ENCODE peak calls at places on chromosomes 12 and 14, in four cellular contexts. V is epithelial cell of proximal tubule, P is fibroblast of the aortic adventitia, I is AG10803. L is an unnamed sample.

GRCh38 chr12:117063162-117063911 is 35.9 kb downstream of the TESC start:
- DNase-seq in V (no peak), I (no peak), P (no peak), L (no peak)

GRCh38 chr14:80956922-80957321 is 1.5 kb downstream of the TSHR start:
- DNase-seq in I (no peak), V (no peak), P (no peak), L (no peak)

GRCh38 chr12:59396519-59396918 is 199.3 kb upstream of the SLC16A7 start:
- DNase-seq in P (no peak), I (no peak), V (peak), L (no peak)

GRCh38 chr14:89473979-89474378 is 56.9 kb upstream of the FOXN3 start:
- DNase-seq in P (no peak), V (no peak), I (peak), L (peak)

GRCh38 chr12:22974865-22975264 is 349.9 kb downstream of the ETNK1 start:
- DNase-seq in I (peak), V (peak), P (peak), L (peak)

GRCh38 chr12:89029961-89030360 is 322.3 kb downstream of the DUSP6 start:
- DNase-seq in P (peak), V (no peak), I (no peak), L (peak)

GRCh38 chr12:25319233-25319984 is 68.7 kb upstream of the KRAS start:
- DNase-seq in V (no peak), I (no peak), P (no peak), L (no peak)

GRCh38 chr12:124727244-124727673 is 136.4 kb downstream of the SCARB1 start:
- DNase-seq in P (peak), I (peak), V (no peak), L (peak)

GRCh38 chr14:72920008-72920407 is 6.3 kb upstream of the DCAF4 start:
- DNase-seq in I (no peak), V (no peak), P (no peak), L (no peak)

GRCh38 chr14:31445703-31446102 is 11.6 kb downstream of the DTD2 start:
- DNase-seq in I (no peak), V (no peak), P (no peak), L (no peak)

GRCh38 chr14:60655898-60656754 is 6.8 kb upstream of the SIX1 start:
- DNase-seq in V (no peak), I (no peak), P (no peak), L (no peak)

GRCh38 chr14:55500708-55501107 is 60.3 kb upstream of the TBPL2 start:
- DNase-seq in P (no peak), I (no peak), V (no peak), L (no peak)

GRCh38 chr14:100083706-100084105 is 18.5 kb downstream of the EVL start:
- DNase-seq in V (no peak), P (no peak), I (no peak), L (no peak)

GRCh38 chr12:9940370-9940769 is 8.2 kb upstream of the CLEC2A start:
- DNase-seq in V (no peak), P (peak), I (no peak), L (no peak)

GRCh38 chr12:92421701-92422100 is 276.1 kb upstream of the BTG1 start:
- DNase-seq in V (no peak), P (peak), I (peak), L (peak)

GRCh38 chr12:116365606-116366455 is 88.3 kb upstream of the MED13L start:
- DNase-seq in I (no peak), V (peak), P (no peak), L (no peak)

GRCh38 chr14:72565200-72565599 is 328.7 kb downstream of the DPF3 start:
- DNase-seq in V (no peak), P (no peak), I (no peak), L (no peak)

GRCh38 chr14:32883189-32883588 is 55.5 kb upstream of the NPAS3 start:
- DNase-seq in I (no peak), P (no peak), V (no peak), L (no peak)

GRCh38 chr12:1517734-1518485 is 76.5 kb downstream of the FBXL14 start:
- DNase-seq in V (no peak), P (no peak), I (no peak), L (no peak)
- H3K4me3 ChIP-seq in V (no peak), P (no peak), I (no peak), L (no peak)

DNA sequence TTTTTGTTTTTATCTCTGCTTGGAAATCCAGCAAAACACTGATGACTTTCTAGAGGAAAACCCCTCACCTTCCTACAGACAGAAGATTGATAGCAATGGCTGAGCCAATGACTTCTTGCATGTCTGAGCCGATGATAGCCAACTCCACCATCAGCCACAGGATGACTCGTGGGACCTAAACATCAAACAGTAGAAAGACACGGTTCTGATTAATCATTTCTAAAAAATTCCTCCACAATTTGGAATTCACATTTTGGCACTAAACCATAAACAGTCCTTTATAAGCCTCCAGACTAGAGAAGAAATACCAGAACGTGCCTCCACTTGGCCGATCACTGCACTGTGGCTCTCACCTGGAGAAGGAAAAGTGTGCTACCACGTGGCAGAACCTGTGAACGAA is 25.9 kb downstream of the SLC11A2 start:
- DNase-seq in I (peak), P (peak), V (no peak), L (peak)
- TF ChIP-seq CTCF in I (no peak), P (no peak), V (no peak), L (no peak)

GRCh38 chr14:102930138-102930752 is 7.8 kb downstream of the AMN start:
- DNase-seq in V (no peak), I (no peak), P (no peak), L (peak)

GRCh38 chr14:102927878-102928411 is 5.5 kb downstream of the AMN start:
- DNase-seq in I (no peak), V (no peak), P (no peak), L (no peak)

GRCh38 chr14:102928412-102929348 is 6.2 kb downstream of the AMN start:
- DNase-seq in P (no peak), I (peak), V (no peak), L (peak)

GRCh38 chr14:102930753-102931579 is 8.5 kb downstream of the AMN start:
- DNase-seq in I (peak), P (peak), V (peak), L (peak)

GRCh38 chr14:102929349-102930137 is 7.1 kb downstream of the AMN start:
- DNase-seq in I (no peak), V (no peak), P (no peak), L (no peak)
- H3K4me3 ChIP-seq in I (no peak), V (no peak), P (no peak), L (no peak)

GRCh38 chr12:95549392-95550084 is 1.7 kb downstream of the USP44 start:
- DNase-seq in V (no peak), I (no peak), P (no peak), L (no peak)

GRCh38 chr12:95548539-95549391 is 2.5 kb downstream of the USP44 start:
- DNase-seq in P (peak), I (no peak), V (no peak), L (peak)

GRCh38 chr12:95553202-95553943 is 2.1 kb upstream of the USP44 start:
- DNase-seq in I (no peak), P (no peak), V (no peak), L (no peak)

GRCh38 chr12:95551913-95552516 is 739 bp upstream of the USP44 start:
- DNase-seq in I (no peak), P (no peak), V (no peak), L (no peak)

GRCh38 chr12:95551305-95551704 is at the start of gene USP44:
- DNase-seq in P (no peak), V (no peak), I (no peak), L (no peak)
- TF ChIP-seq CTCF in P (no peak), V (no peak), I (no peak), L (no peak)

DNA sequence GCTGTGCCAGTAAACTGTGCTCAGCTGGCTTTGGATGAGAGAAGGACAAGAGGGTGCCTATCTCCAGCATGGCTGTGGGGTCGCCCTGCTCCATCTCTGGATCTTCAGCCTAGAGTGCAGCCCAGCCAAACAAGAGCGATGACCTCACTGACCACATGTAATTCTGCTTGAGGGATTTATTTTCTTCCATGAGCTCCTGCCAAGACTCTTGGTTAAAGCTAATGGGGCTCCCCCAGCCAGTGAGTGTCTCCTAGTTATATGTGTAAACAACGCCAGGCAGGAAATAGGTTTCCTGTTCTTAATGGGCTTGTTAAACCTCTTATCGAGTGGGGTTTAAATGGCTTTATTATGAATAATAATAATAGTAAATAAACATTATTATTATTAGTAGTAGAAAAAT is 397.2 kb downstream of the NRXN3 start:
- DNase-seq in P (peak), I (peak), V (no peak), L (no peak)
- H3K4me3 ChIP-seq in P (no peak), I (no peak), V (no peak), L (no peak)

GRCh38 chr14:95433094-95433478 is 83.4 kb downstream of the SYNE3 start:
- DNase-seq in V (no peak), P (no peak), I (no peak), L (no peak)
- TF ChIP-seq CTCF in V (peak), P (no peak), I (no peak), L (peak)

DNA sequence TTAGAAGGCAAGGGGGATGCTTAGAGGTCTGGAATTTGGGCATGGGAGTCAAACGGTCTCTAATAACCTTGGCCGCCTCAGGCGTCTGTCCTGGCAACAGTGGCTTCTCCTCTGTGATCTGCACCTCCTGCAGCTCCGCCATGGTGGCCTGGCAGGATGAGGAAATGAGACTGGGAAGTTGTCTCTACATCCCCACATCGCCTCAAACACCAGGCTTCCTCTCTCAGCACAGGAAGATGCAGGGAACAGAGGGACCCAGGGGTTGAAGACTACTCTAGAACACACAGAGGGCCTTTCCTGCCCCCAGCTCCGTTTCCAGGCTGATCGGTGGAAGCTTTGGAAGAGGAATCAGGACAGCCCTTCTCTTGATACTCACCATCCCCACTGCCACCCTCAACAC is 1.7 kb downstream of the NDRG2 start:
- DNase-seq in V (no peak), P (no peak), I (no peak), L (no peak)
- H3K4me3 ChIP-seq in V (no peak), P (no peak), I (no peak), L (no peak)

DNA sequence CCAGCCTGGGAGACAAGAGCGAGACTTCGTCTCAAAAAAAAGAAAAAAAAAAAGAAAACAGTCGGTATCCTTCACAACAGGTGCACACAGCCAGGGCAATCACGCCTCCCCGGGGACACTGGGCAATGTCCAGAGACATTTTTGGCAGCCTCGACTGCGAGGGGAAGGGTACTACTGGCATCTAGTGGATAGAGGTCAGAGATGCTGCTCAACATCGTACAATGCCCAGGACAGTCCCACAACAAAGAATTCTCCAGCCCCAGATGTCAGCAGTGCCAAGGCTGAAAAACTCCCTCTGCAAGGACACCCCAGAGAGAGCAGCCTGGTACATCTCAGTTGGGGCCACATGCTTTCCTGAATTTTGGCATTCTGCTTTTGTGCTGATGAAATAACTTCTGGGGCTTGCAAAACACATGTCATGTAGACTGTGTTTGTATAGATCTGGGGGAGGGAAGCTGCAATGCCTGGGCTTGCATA is 21.5 kb downstream of the ALDH2 start:
- DNase-seq in P (peak), I (peak), V (no peak), L (peak)
- TF ChIP-seq CTCF in P (peak), I (peak), V (peak), L (peak)